ENCODE peak calls at places on chromosomes 16 and 17, in eight cellular contexts. One of them, this sample, is unnamed.

GRCh38 chr17:27512511-27513346 is 56.5 kb downstream of the KSR1 start:
- DNase-seq in lower leg skin: no peak
- DNase-seq in GM12891: no peak
- DNase-seq in uterus: no peak
- DNase-seq in HCT116: no peak
- DNase-seq in transverse colon: no peak
- DNase-seq in NB4: no peak
- DNase-seq in adrenal gland: no peak
- DNase-seq in this sample: no peak

GRCh38 chr16:17273142-17273561 is 197.6 kb downstream of the XYLT1 start:
- DNase-seq in lower leg skin: no peak
- DNase-seq in GM12891: no peak
- DNase-seq in uterus: peak; percentile 20
- DNase-seq in HCT116: peak; percentile 69
- DNase-seq in transverse colon: no peak
- DNase-seq in NB4: peak; percentile 75
- DNase-seq in adrenal gland: peak; percentile 70
- DNase-seq in this sample: no peak

GRCh38 chr16:17037499-17037898 is 433.3 kb downstream of the XYLT1 start:
- DNase-seq in lower leg skin: no peak
- DNase-seq in GM12891: no peak
- DNase-seq in uterus: no peak
- DNase-seq in HCT116: no peak
- DNase-seq in transverse colon: no peak
- DNase-seq in NB4: no peak
- DNase-seq in adrenal gland: no peak
- DNase-seq in this sample: no peak

GRCh38 chr16:31711344-31711845 is 162.2 kb upstream of the ZNF267 start:
- DNase-seq in lower leg skin: no peak
- DNase-seq in GM12891: no peak
- DNase-seq in uterus: no peak
- DNase-seq in HCT116: no peak
- DNase-seq in transverse colon: no peak
- DNase-seq in NB4: no peak
- DNase-seq in adrenal gland: no peak
- DNase-seq in this sample: no peak

GRCh38 chr16:87945351-87946042 is 5.7 kb upstream of the BANP start:
- DNase-seq in lower leg skin: no peak
- DNase-seq in GM12891: no peak
- DNase-seq in uterus: peak; percentile 62
- DNase-seq in HCT116: peak; percentile 90
- DNase-seq in transverse colon: peak; percentile 80
- DNase-seq in NB4: no peak
- DNase-seq in adrenal gland: peak; percentile 80
- DNase-seq in this sample: peak; percentile 47

GRCh38 chr17:27993161-27993695 is 49.2 kb upstream of the NLK start:
- DNase-seq in lower leg skin: no peak
- DNase-seq in GM12891: no peak
- DNase-seq in uterus: no peak
- DNase-seq in HCT116: no peak
- DNase-seq in transverse colon: no peak
- DNase-seq in NB4: no peak
- DNase-seq in adrenal gland: no peak
- DNase-seq in this sample: no peak

GRCh38 chr16:75648265-75649076 is 898 bp downstream of the TERF2IP start:
- DNase-seq in lower leg skin: peak; percentile 98
- DNase-seq in GM12891: peak; percentile 45
- DNase-seq in uterus: peak; percentile 79
- DNase-seq in HCT116: peak; percentile 48
- DNase-seq in transverse colon: peak; percentile 88
- DNase-seq in NB4: peak; percentile 85
- DNase-seq in adrenal gland: peak; percentile 85
- DNase-seq in this sample: peak; percentile 94

GRCh38 chr17:50596191-50597037 is 35.9 kb downstream of the CACNA1G start:
- DNase-seq in lower leg skin: no peak
- DNase-seq in GM12891: no peak
- DNase-seq in uterus: no peak
- DNase-seq in HCT116: no peak
- DNase-seq in transverse colon: peak; percentile 21
- DNase-seq in NB4: no peak
- DNase-seq in adrenal gland: no peak
- DNase-seq in this sample: no peak

GRCh38 chr17:76241776-76242175 is 1.5 kb upstream of the RNF157 start:
- DNase-seq in lower leg skin: peak; percentile 82
- DNase-seq in GM12891: no peak
- DNase-seq in uterus: no peak
- DNase-seq in HCT116: no peak
- DNase-seq in transverse colon: no peak
- DNase-seq in NB4: no peak
- DNase-seq in adrenal gland: no peak
- DNase-seq in this sample: no peak

GRCh38 chr17:17379197-17379991 is 76.2 kb downstream of the NT5M start:
- DNase-seq in lower leg skin: no peak
- DNase-seq in GM12891: no peak
- DNase-seq in uterus: no peak
- DNase-seq in HCT116: no peak
- DNase-seq in transverse colon: no peak
- DNase-seq in NB4: no peak
- DNase-seq in adrenal gland: no peak
- DNase-seq in this sample: no peak

GRCh38 chr17:42548070-42548837 is 4.5 kb upstream of the HSD17B1 start:
- DNase-seq in lower leg skin: no peak
- DNase-seq in GM12891: peak; percentile 97
- DNase-seq in uterus: peak; percentile 51
- DNase-seq in HCT116: no peak
- DNase-seq in transverse colon: peak; percentile 93
- DNase-seq in NB4: no peak
- DNase-seq in adrenal gland: peak; percentile 72
- DNase-seq in this sample: peak; percentile 57

GRCh38 chr17:42553161-42553818 is 567 bp downstream of the HSD17B1 start:
- DNase-seq in lower leg skin: no peak
- DNase-seq in GM12891: no peak
- DNase-seq in uterus: no peak
- DNase-seq in HCT116: no peak
- DNase-seq in transverse colon: no peak
- DNase-seq in NB4: no peak
- DNase-seq in adrenal gland: no peak
- DNase-seq in this sample: peak; percentile 29

GRCh38 chr17:42547001-42547461 is 5.7 kb upstream of the HSD17B1 start:
- DNase-seq in lower leg skin: no peak
- DNase-seq in GM12891: no peak
- DNase-seq in uterus: no peak
- DNase-seq in HCT116: no peak
- DNase-seq in transverse colon: no peak
- DNase-seq in NB4: no peak
- DNase-seq in adrenal gland: no peak
- DNase-seq in this sample: no peak

GRCh38 chr17:42547698-42548069 is 5.0 kb upstream of the HSD17B1 start:
- DNase-seq in lower leg skin: no peak
- DNase-seq in GM12891: no peak
- DNase-seq in uterus: no peak
- DNase-seq in HCT116: no peak
- DNase-seq in transverse colon: no peak
- DNase-seq in NB4: no peak
- DNase-seq in adrenal gland: no peak
- DNase-seq in this sample: no peak

GRCh38 chr17:42548993-42549755 is 3.5 kb upstream of the HSD17B1 start:
- DNase-seq in lower leg skin: no peak
- DNase-seq in GM12891: no peak
- DNase-seq in uterus: no peak
- DNase-seq in HCT116: no peak
- DNase-seq in transverse colon: no peak
- DNase-seq in NB4: no peak
- DNase-seq in adrenal gland: no peak
- DNase-seq in this sample: no peak
- TF ChIP-seq POLR2A in lower leg skin: no peak
- TF ChIP-seq POLR2A in GM12891: no peak
- TF ChIP-seq POLR2A in uterus: no peak
- TF ChIP-seq POLR2A in HCT116: no peak
- TF ChIP-seq POLR2A in transverse colon: no peak
- TF ChIP-seq POLR2A in NB4: no peak
- TF ChIP-seq POLR2A in adrenal gland: no peak
- TF ChIP-seq POLR2A in this sample: no peak

GRCh38 chr17:59753522-59754467 is 46.3 kb downstream of the VMP1 start:
- DNase-seq in lower leg skin: no peak
- DNase-seq in GM12891: peak; percentile 35
- DNase-seq in uterus: peak; percentile 45
- DNase-seq in HCT116: peak; percentile 88
- DNase-seq in transverse colon: no peak
- DNase-seq in NB4: peak; percentile 85
- DNase-seq in adrenal gland: no peak
- DNase-seq in this sample: peak; percentile 85
- TF ChIP-seq POLR2A in lower leg skin: no peak
- TF ChIP-seq POLR2A in GM12891: no peak
- TF ChIP-seq POLR2A in uterus: no peak
- TF ChIP-seq POLR2A in HCT116: no peak
- TF ChIP-seq POLR2A in transverse colon: no peak
- TF ChIP-seq POLR2A in NB4: no peak
- TF ChIP-seq POLR2A in adrenal gland: no peak
- TF ChIP-seq POLR2A in this sample: no peak

GRCh38 chr16:68094614-68094934 is 9.4 kb downstream of the NFATC3 start:
- DNase-seq in lower leg skin: no peak
- DNase-seq in GM12891: no peak
- DNase-seq in uterus: no peak
- DNase-seq in HCT116: no peak
- DNase-seq in transverse colon: no peak
- DNase-seq in NB4: no peak
- DNase-seq in adrenal gland: no peak
- DNase-seq in this sample: no peak

GRCh38 chr16:68097895-68098294 is 12.7 kb downstream of the NFATC3 start:
- DNase-seq in lower leg skin: no peak
- DNase-seq in GM12891: no peak
- DNase-seq in uterus: no peak
- DNase-seq in HCT116: no peak
- DNase-seq in transverse colon: no peak
- DNase-seq in NB4: no peak
- DNase-seq in adrenal gland: no peak
- DNase-seq in this sample: no peak

GRCh38 chr16:68093816-68094613 is 8.8 kb downstream of the NFATC3 start:
- DNase-seq in lower leg skin: no peak
- DNase-seq in GM12891: no peak
- DNase-seq in uterus: no peak
- DNase-seq in HCT116: no peak
- DNase-seq in transverse colon: no peak
- DNase-seq in NB4: peak; percentile 51
- DNase-seq in adrenal gland: no peak
- DNase-seq in this sample: peak; percentile 56

GRCh38 chr16:68097088-68097487 is 11.9 kb downstream of the NFATC3 start:
- DNase-seq in lower leg skin: no peak
- DNase-seq in GM12891: no peak
- DNase-seq in uterus: no peak
- DNase-seq in HCT116: no peak
- DNase-seq in transverse colon: no peak
- DNase-seq in NB4: no peak
- DNase-seq in adrenal gland: no peak
- DNase-seq in this sample: no peak

DNA sequence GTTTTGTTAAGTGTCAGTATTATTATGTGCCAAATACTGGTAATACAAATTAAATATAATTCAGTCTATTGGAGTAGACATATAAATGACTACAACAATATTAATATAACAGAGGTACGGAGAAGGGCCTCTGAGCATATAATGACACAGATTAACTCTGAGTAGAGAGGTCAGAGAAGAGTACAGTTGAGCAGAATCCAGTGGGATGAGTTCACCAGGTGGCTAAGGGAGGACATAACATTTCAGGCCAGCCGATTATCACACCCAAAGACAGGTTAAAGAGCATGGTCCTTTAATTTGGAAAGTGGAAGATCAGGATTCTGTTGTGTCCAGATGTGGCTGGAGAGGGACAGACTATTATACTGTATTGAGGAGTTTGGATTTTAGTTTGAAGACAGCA is 11.3 kb downstream of the NFATC3 start:
- DNase-seq in lower leg skin: no peak
- DNase-seq in GM12891: no peak
- DNase-seq in uterus: no peak
- DNase-seq in HCT116: no peak
- DNase-seq in transverse colon: no peak
- DNase-seq in NB4: no peak
- DNase-seq in adrenal gland: no peak
- DNase-seq in this sample: no peak
- TF ChIP-seq POLR2A in lower leg skin: no peak
- TF ChIP-seq POLR2A in GM12891: no peak
- TF ChIP-seq POLR2A in uterus: no peak
- TF ChIP-seq POLR2A in HCT116: no peak
- TF ChIP-seq POLR2A in transverse colon: no peak
- TF ChIP-seq POLR2A in NB4: no peak
- TF ChIP-seq POLR2A in adrenal gland: no peak
- TF ChIP-seq POLR2A in this sample: no peak

DNA sequence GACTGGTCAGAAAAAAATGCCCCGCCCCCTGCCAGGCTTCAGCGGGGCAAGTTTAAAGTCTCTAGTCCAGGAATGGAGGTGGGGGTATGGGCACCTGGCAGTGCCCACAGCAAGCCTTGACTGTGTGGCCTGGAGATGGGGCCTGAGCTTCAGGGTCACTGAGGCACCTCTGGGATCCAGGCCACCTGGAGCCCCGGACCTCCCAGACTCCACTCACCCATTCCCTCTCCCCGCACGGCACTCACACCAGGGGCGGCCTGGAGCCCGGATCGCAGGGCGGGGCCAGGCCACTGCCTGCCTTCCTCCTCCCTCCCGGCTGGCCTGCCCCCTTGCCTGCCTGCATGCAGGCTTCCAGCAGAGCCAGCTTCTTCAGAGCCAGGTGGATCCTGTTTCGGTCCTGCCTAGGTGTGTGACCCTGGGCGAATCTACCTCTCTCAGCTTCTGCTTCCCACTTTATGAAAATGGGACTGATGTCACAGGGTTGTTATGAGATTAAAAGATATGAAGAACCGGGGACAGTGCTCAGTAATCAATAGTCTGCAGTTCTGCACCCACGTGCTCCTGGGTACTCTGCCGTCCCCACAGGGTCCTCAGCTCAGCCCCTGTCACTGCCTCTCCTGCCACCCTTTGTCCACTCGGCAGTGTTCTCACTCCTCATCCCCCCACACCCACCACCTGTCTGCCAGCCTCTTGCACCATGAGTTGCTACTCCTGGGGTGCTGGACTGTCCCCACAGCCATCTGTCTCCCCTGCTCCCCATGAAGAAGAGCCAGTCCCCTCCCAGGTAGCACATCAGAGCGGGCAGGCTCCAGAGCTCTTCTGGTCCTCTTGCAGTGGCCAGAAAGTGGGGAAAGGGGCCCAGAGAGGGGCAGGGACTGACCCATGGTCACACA is 1.2 kb upstream of the TCAP start:
- DNase-seq in lower leg skin: no peak
- DNase-seq in GM12891: no peak
- DNase-seq in uterus: no peak
- DNase-seq in HCT116: peak; percentile 35
- DNase-seq in transverse colon: peak; percentile 67
- DNase-seq in NB4: no peak
- DNase-seq in adrenal gland: no peak
- DNase-seq in this sample: peak; percentile 51
- TF ChIP-seq POLR2A in lower leg skin: no peak
- TF ChIP-seq POLR2A in GM12891: no peak
- TF ChIP-seq POLR2A in uterus: no peak
- TF ChIP-seq POLR2A in HCT116: no peak
- TF ChIP-seq POLR2A in transverse colon: no peak
- TF ChIP-seq POLR2A in NB4: no peak
- TF ChIP-seq POLR2A in adrenal gland: no peak
- TF ChIP-seq POLR2A in this sample: no peak

This sample was measured in erythroblast.